ENCODE peak calls at places on chromosomes 12 and 14, in six cellular contexts. I is SK-N-SH, S is Panc1, D is K562, M is spleen, B is esophagus muscularis mucosa. K is an unnamed sample.

GRCh38 chr12:1801285-1801975 is 18.9 kb upstream of the LRTM2 start:
- DNase-seq in I (peak; percentile 20), S (no peak), D (no peak), M (peak; percentile 37), B (no peak), K (no peak)

GRCh38 chr14:104343690-104344640 is 205.6 kb downstream of the KIF26A start:
- DNase-seq in I (peak; percentile 42), S (no peak), D (no peak), M (no peak), B (no peak), K (peak; percentile 41)

GRCh38 chr14:35695072-35695471 is 114.0 kb downstream of the RALGAPA1 start:
- DNase-seq in I (no peak), S (no peak), D (no peak), M (no peak), B (no peak), K (no peak)

GRCh38 chr12:53062977-53063707 is 13.3 kb downstream of the TNS2 start:
- DNase-seq in I (peak; percentile 6), S (no peak), D (no peak), M (peak; percentile 74), B (no peak), K (no peak)

GRCh38 chr14:64507376-64508156 is 3.0 kb downstream of the ZBTB1 start:
- DNase-seq in I (no peak), S (no peak), D (peak; percentile 36), M (no peak), B (no peak), K (no peak)

GRCh38 chr12:95085612-95086011 is 12.2 kb upstream of the NR2C1 start:
- DNase-seq in I (no peak), S (no peak), D (no peak), M (no peak), B (no peak), K (no peak)

GRCh38 chr12:1297639-1298038 is 296.7 kb downstream of the FBXL14 start:
- DNase-seq in I (no peak), S (no peak), D (no peak), M (no peak), B (no peak), K (no peak)

GRCh38 chr14:36973806-36974442 is 198.5 kb downstream of the SLC25A21 start:
- DNase-seq in I (no peak), S (peak; percentile 46), D (peak; percentile 25), M (no peak), B (no peak), K (no peak)

GRCh38 chr12:88993655-88994054 is 358.6 kb downstream of the DUSP6 start:
- DNase-seq in I (peak; percentile 19), S (peak; percentile 15), D (peak; percentile 12), M (no peak), B (no peak), K (no peak)

GRCh38 chr14:24897793-24898192 is 152.2 kb downstream of the STXBP6 start:
- DNase-seq in I (no peak), S (no peak), D (no peak), M (no peak), B (no peak), K (no peak)

GRCh38 chr14:22561661-22562579 is 27.1 kb downstream of the DAD1 start:
- DNase-seq in I (no peak), S (no peak), D (peak; percentile 59), M (no peak), B (no peak), K (no peak)

GRCh38 chr14:98955741-98956070 is 316.3 kb downstream of the BCL11B start:
- DNase-seq in I (no peak), S (no peak), D (no peak), M (no peak), B (peak; percentile 90), K (peak; percentile 32)

GRCh38 chr12:120971299-120972180 is 6.8 kb upstream of the HNF1A start:
- DNase-seq in I (peak; percentile 78), S (peak; percentile 52), D (peak; percentile 69), M (no peak), B (no peak), K (no peak)

GRCh38 chr14:27435923-27436674 is 838.3 kb upstream of the NOVA1 start:
- DNase-seq in I (no peak), S (no peak), D (no peak), M (no peak), B (no peak), K (no peak)

GRCh38 chr12:96882862-96883261 is 24.2 kb upstream of the NEDD1 start:
- DNase-seq in I (no peak), S (no peak), D (no peak), M (no peak), B (no peak), K (no peak)

GRCh38 chr12:111218499-111218898 is 150.4 kb downstream of the PHETA1 start:
- DNase-seq in I (no peak), S (no peak), D (no peak), M (no peak), B (no peak), K (no peak)

GRCh38 chr14:47490766-47491165 is 184.6 kb downstream of the MDGA2 start:
- DNase-seq in I (no peak), S (no peak), D (no peak), M (no peak), B (no peak), K (no peak)

GRCh38 chr14:69087061-69087461 is 65.9 kb downstream of the DCAF5 start:
- DNase-seq in I (no peak), S (no peak), D (no peak), M (no peak), B (no peak), K (no peak)

GRCh38 chr14:68501621-68502052 is 291.2 kb downstream of the ZFP36L1 start:
- DNase-seq in I (no peak), S (no peak), D (no peak), M (peak; percentile 78), B (no peak), K (no peak)

GRCh38 chr14:22737052-22737451 is 29.4 kb upstream of the OXA1L start:
- DNase-seq in I (no peak), S (no peak), D (no peak), M (no peak), B (no peak), K (no peak)

GRCh38 chr12:50715174-50715573 is 48.7 kb upstream of the ATF1 start:
- DNase-seq in I (no peak), S (no peak), D (no peak), M (no peak), B (no peak), K (no peak)

DNA sequence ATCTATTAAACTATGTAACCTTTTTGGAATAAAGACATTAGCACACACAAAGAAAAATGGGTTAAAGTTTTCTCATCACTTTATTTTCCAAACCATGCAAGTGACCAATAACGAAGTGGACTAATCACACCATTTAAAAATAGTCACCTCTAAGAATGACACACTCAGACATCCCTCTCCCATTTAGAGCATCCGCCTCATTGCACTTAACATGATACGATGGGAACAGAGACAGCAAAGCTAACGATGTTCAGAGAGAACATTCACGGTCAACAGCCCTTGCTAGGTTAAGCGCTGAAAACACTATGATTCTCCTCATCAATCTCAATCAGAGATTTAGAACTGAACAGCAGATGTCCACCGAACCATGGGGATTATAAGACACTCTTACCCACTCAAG is 35.8 kb downstream of the NIN start:
- DNase-seq in I (no peak), S (no peak), D (no peak), M (no peak), B (no peak), K (no peak)
- H3K36me3 ChIP-seq in I (peaks cover 9% of the 10 kb centered on the region), S (no peaks in the 10 kb centered on the region), D (no peaks in the 10 kb centered on the region), M (no peaks in the 10 kb centered on the region), B (peaks cover 26% of the 10 kb centered on the region), K (peaks cover 8% of the 10 kb centered on the region)

DNA sequence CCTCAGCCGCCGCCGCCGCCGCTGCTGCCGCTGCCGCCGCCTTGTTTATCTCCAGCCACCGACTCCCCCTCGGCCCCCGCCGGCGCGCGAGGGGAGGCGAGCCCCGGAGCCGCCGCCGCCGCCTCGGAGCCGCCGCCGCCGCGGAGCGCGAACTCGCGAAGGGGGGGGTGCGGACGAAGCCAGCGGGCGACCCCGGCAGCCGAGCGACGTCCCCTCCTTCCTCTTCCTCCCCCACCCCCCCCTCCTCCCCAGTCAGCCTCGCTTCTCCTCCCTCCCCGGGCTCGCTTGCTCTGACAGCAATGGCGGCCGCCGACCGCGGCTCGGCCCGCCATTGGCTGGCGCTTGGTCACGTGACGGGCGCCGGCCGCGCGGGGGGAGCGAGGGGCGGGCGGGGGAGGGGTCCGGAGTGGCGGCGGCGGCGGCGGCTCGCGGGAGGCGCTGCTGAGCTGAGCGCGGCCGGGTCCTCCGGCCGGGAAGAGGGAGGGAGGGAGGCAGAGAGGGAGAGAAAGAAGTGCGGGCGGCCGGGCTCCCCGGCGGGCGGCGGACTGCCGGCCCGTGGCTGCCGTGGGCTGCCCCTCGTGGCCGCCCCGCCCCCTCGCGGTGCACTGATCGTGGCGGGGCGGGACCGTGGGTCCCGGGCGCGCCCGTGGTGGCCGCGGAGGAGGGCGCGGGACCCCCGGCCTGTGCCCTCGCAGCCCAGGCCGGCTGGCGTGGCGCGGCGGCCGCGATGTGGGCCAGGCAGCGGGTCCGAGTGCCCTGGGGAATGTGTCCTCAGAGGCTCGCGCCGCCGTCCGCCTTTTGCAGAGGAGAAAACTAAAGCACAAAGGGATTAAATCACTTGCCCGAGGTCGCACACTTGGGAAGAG is at the start of gene MED13L:
- DNase-seq in I (peak; percentile 99), S (no peak), D (peak; percentile 92), M (peak; percentile 96), B (peak; percentile 97), K (peak; percentile 94)
- TF ChIP-seq POLR2AphosphoS5 in I (no peak), S (no peak), D (peak; percentile 46), M (peak; percentile 80), B (peak; percentile 70), K (peak; percentile 69)

GRCh38 chr14:79564371-79564770 is 646.9 kb downstream of the DIO2 start:
- DNase-seq in I (no peak), S (no peak), D (no peak), M (no peak), B (no peak), K (no peak)
- H3K36me3 ChIP-seq in I (no peaks in the 10 kb centered on the region), S (no peaks in the 10 kb centered on the region), D (no peaks in the 10 kb centered on the region), M (no peaks in the 10 kb centered on the region), B (no peaks in the 10 kb centered on the region), K (no peaks in the 10 kb centered on the region)

GRCh38 chr12:9064815-9065606 is 50.7 kb downstream of the A2M start:
- DNase-seq in I (peak; percentile 59), S (no peak), D (no peak), M (peak; percentile 80), B (peak; percentile 94), K (peak; percentile 89)

GRCh38 chr12:9066183-9066623 is 49.5 kb downstream of the A2M start:
- DNase-seq in I (no peak), S (no peak), D (no peak), M (no peak), B (no peak), K (no peak)

GRCh38 chr12:9065607-9065856 is 50.2 kb downstream of the A2M start:
- DNase-seq in I (no peak), S (no peak), D (no peak), M (no peak), B (no peak), K (no peak)

GRCh38 chr12:9066755-9067433 is 48.8 kb downstream of the A2M start:
- DNase-seq in I (no peak), S (no peak), D (no peak), M (no peak), B (no peak), K (no peak)

GRCh38 chr12:9064201-9064814 is 51.4 kb downstream of the A2M start:
- DNase-seq in I (peak; percentile 86), S (no peak), D (no peak), M (peak; percentile 87), B (no peak), K (peak; percentile 79)
- TF ChIP-seq POLR2AphosphoS5 in I (no peak), S (no peak), D (no peak), M (peak; percentile 81), B (peak; percentile 74), K (peak; percentile 71)

K was measured in sigmoid colon.